ENCODE peak calls at places on chromosomes 13 and 19, in ten cellular contexts. K is right lobe of liver, R is C1 segment of cervical spinal cord, W is GM04503, U is GM12865, H is cardiac fibroblast, O is kidney tubule cell, J is A673, A is EL, V is occipital lobe. T is an unnamed sample.

GRCh38 chr19:45767881-45768643 is 990 bp downstream of the SIX5 start:
- DNase-seq in K (peak), R (no peak), W (no peak), U (peak), H (peak), O (peak), J (peak), A (peak), V (no peak), T (peak)

GRCh38 chr13:59734393-59734792 is 429.3 kb downstream of the DIAPH3 start:
- DNase-seq in K (no peak), R (no peak), W (no peak), U (peak), H (no peak), O (peak), J (peak), A (no peak), V (no peak), T (no peak)

GRCh38 chr13:105272660-105273631 is 1262.5 kb downstream of the EFNB2 start:
- DNase-seq in K (no peak), R (no peak), W (no peak), U (peak), H (no peak), O (no peak), J (no peak), A (no peak), V (no peak), T (no peak)

GRCh38 chr13:31945202-31945978 is 86.2 kb upstream of the FRY start:
- DNase-seq in K (peak), R (no peak), W (peak), U (no peak), H (peak), O (peak), J (peak), A (peak), V (peak), T (no peak)

GRCh38 chr19:17089238-17089637 is 13.7 kb downstream of the MYO9B start:
- DNase-seq in K (no peak), R (no peak), W (no peak), U (no peak), H (peak), O (no peak), J (no peak), A (peak), V (no peak), T (no peak)

GRCh38 chr19:1453525-1454371 is 3.8 kb downstream of the APC2 start:
- DNase-seq in K (no peak), R (peak), W (no peak), U (no peak), H (peak), O (peak), J (peak), A (peak), V (peak), T (no peak)

GRCh38 chr13:98022210-98022609 is 68.7 kb downstream of the IPO5 start:
- DNase-seq in K (no peak), R (no peak), W (peak), U (no peak), H (peak), O (peak), J (peak), A (peak), V (peak), T (no peak)

GRCh38 chr19:42129399-42130253 is 2.6 kb downstream of the POU2F2 start:
- DNase-seq in K (no peak), R (peak), W (peak), U (peak), H (peak), O (no peak), J (no peak), A (peak), V (no peak), T (no peak)

GRCh38 chr13:46166221-46166584 is 15.8 kb downstream of the LCP1 start:
- DNase-seq in K (no peak), R (no peak), W (no peak), U (peak), H (no peak), O (peak), J (no peak), A (no peak), V (no peak), T (no peak)

GRCh38 chr19:30249911-30250310 is 122.3 kb upstream of the ZNF536 start:
- DNase-seq in K (no peak), R (no peak), W (no peak), U (no peak), H (no peak), O (no peak), J (no peak), A (no peak), V (no peak), T (no peak)

GRCh38 chr19:58364127-58364526 is 1.6 kb upstream of the ZNF497 start:
- DNase-seq in K (no peak), R (no peak), W (no peak), U (peak), H (no peak), O (no peak), J (no peak), A (no peak), V (no peak), T (no peak)

GRCh38 chr13:96984061-96984508 is 10.2 kb downstream of the OXGR1 start:
- DNase-seq in K (no peak), R (no peak), W (no peak), U (peak), H (peak), O (peak), J (peak), A (no peak), V (no peak), T (no peak)

GRCh38 chr19:53422551-53422950 is 9.2 kb upstream of the ZNF761 start:
- DNase-seq in K (no peak), R (no peak), W (no peak), U (no peak), H (no peak), O (no peak), J (no peak), A (no peak), V (no peak), T (no peak)

GRCh38 chr19:543912-544608 is at the start of gene GZMM:
- DNase-seq in K (no peak), R (no peak), W (no peak), U (no peak), H (no peak), O (no peak), J (peak), A (no peak), V (no peak), T (peak)

GRCh38 chr19:18436651-18437478 is 1.1 kb downstream of the ISYNA1 start:
- DNase-seq in K (peak), R (peak), W (no peak), U (peak), H (peak), O (peak), J (peak), A (peak), V (no peak), T (peak)

GRCh38 chr19:32407004-32407992 is 1.7 kb downstream of the DPY19L3 start:
- DNase-seq in K (no peak), R (no peak), W (no peak), U (no peak), H (peak), O (peak), J (peak), A (peak), V (peak), T (no peak)

GRCh38 chr19:38095411-38096308 is 128.4 kb downstream of the DPF1 start:
- DNase-seq in K (no peak), R (peak), W (peak), U (peak), H (peak), O (peak), J (peak), A (peak), V (peak), T (peak)

GRCh38 chr19:38277969-38278680 is 13.8 kb downstream of the SPINT2 start:
- DNase-seq in K (no peak), R (no peak), W (peak), U (no peak), H (peak), O (peak), J (no peak), A (peak), V (no peak), T (no peak)

GRCh38 chr13:99366075-99366987 is 59.1 kb upstream of the GPR183 start:
- DNase-seq in K (no peak), R (no peak), W (no peak), U (peak), H (no peak), O (no peak), J (no peak), A (no peak), V (no peak), T (no peak)

GRCh38 chr19:9547870-9548269 is 9.4 kb upstream of the ZNF426 start:
- DNase-seq in K (no peak), R (no peak), W (no peak), U (no peak), H (no peak), O (no peak), J (no peak), A (no peak), V (no peak), T (no peak)

GRCh38 chr13:74922963-74923362 is 559.0 kb downstream of the TBC1D4 start:
- DNase-seq in K (no peak), R (no peak), W (no peak), U (no peak), H (no peak), O (no peak), J (no peak), A (no peak), V (no peak), T (no peak)

GRCh38 chr13:93922063-93922462 is 557.4 kb downstream of the DCT start:
- DNase-seq in K (no peak), R (no peak), W (no peak), U (no peak), H (peak), O (no peak), J (no peak), A (no peak), V (no peak), T (no peak)

GRCh38 chr19:5695649-5696195 is 5.6 kb downstream of the RPL36 start:
- DNase-seq in K (no peak), R (no peak), W (no peak), U (peak), H (no peak), O (no peak), J (no peak), A (no peak), V (no peak), T (no peak)

GRCh38 chr13:31968473-31968872 is 63.1 kb upstream of the FRY start:
- DNase-seq in K (no peak), R (no peak), W (no peak), U (peak), H (no peak), O (peak), J (no peak), A (no peak), V (no peak), T (no peak)

GRCh38 chr19:29676586-29676985 is 11.3 kb downstream of the PLEKHF1 start:
- DNase-seq in K (peak), R (no peak), W (no peak), U (no peak), H (no peak), O (no peak), J (no peak), A (no peak), V (no peak), T (no peak)

GRCh38 chr13:62512194-62513141 is 1096.8 kb upstream of the PCDH20 start:
- DNase-seq in K (peak), R (no peak), W (no peak), U (peak), H (peak), O (peak), J (peak), A (peak), V (no peak), T (peak)

GRCh38 chr13:48559638-48560320 is 26.9 kb upstream of the RCBTB2 start:
- DNase-seq in K (no peak), R (no peak), W (no peak), U (no peak), H (peak), O (peak), J (no peak), A (peak), V (no peak), T (no peak)

GRCh38 chr13:113121928-113122420 is 625 bp upstream of the F10 start:
- DNase-seq in K (peak), R (no peak), W (no peak), U (no peak), H (no peak), O (no peak), J (no peak), A (no peak), V (no peak), T (no peak)

GRCh38 chr13:41352935-41353801 is 42.1 kb downstream of the NAA16 start:
- DNase-seq in K (peak), R (no peak), W (peak), U (peak), H (peak), O (peak), J (peak), A (peak), V (no peak), T (peak)

GRCh38 chr19:6530385-6531162 is at the start of gene TNFSF9:
- DNase-seq in K (peak), R (peak), W (peak), U (peak), H (peak), O (peak), J (peak), A (peak), V (peak), T (peak)

GRCh38 chr19:37896142-37896541 is 10.3 kb downstream of the WDR87 start:
- DNase-seq in K (no peak), R (no peak), W (no peak), U (no peak), H (no peak), O (no peak), J (no peak), A (no peak), V (no peak), T (no peak)

GRCh38 chr19:30060872-30061556 is 119.0 kb downstream of the URI1 start:
- DNase-seq in K (no peak), R (no peak), W (no peak), U (no peak), H (no peak), O (no peak), J (no peak), A (no peak), V (no peak), T (no peak)

GRCh38 chr19:30402790-30403189 is 30.6 kb downstream of the ZNF536 start:
- DNase-seq in K (no peak), R (no peak), W (no peak), U (no peak), H (no peak), O (no peak), J (no peak), A (no peak), V (no peak), T (no peak)

GRCh38 chr13:51550151-51550550 is 34.1 kb upstream of the WDFY2 start:
- DNase-seq in K (no peak), R (no peak), W (no peak), U (no peak), H (no peak), O (no peak), J (no peak), A (no peak), V (no peak), T (no peak)

GRCh38 chr19:47109541-47110375 is 3.8 kb downstream of the ZC3H4 start:
- DNase-seq in K (no peak), R (no peak), W (no peak), U (peak), H (peak), O (no peak), J (peak), A (peak), V (no peak), T (peak)

GRCh38 chr19:3409346-3410064 is 43.1 kb downstream of the NFIC start:
- DNase-seq in K (peak), R (no peak), W (no peak), U (no peak), H (no peak), O (peak), J (no peak), A (no peak), V (no peak), T (no peak)

GRCh38 chr13:29547135-29547534 is 48.4 kb downstream of the SLC7A1 start:
- DNase-seq in K (no peak), R (no peak), W (no peak), U (no peak), H (peak), O (no peak), J (no peak), A (no peak), V (no peak), T (no peak)

GRCh38 chr13:41458187-41458938 is 1.0 kb downstream of the RGCC start:
- DNase-seq in K (peak), R (no peak), W (no peak), U (peak), H (no peak), O (peak), J (no peak), A (peak), V (peak), T (peak)

GRCh38 chr13:61286148-61286745 is 129.4 kb downstream of the PCDH20 start:
- DNase-seq in K (no peak), R (no peak), W (no peak), U (peak), H (no peak), O (peak), J (peak), A (no peak), V (no peak), T (no peak)

T was measured in activated naive CD4-positive, alpha-beta T cell treated with anti-CD3 and anti-CD28 coated beads, Interleukin-2, amount 10 ng/mL, durations not matched to agents 7 days and 5 days.